ENCODE peak calls at places on chromosomes 1 and 21, in six cellular contexts. Q is A549, K is H1, X is HepG2, L is K562, B is GM12878. J is an unnamed sample.

GRCh38 chr1:212460376-212460775 is 27.7 kb downstream of the NENF start:
- DNase-seq in Q (no peak), K (no peak), X (no peak), L (no peak), B (no peak), J (no peak)

GRCh38 chr1:94462606-94463005 is 44.4 kb downstream of the ABCD3 start:
- DNase-seq in Q (no peak), K (no peak), X (no peak), L (no peak), B (no peak), J (no peak)

GRCh38 chr1:37317870-37318431 is 156.4 kb upstream of the ZC3H12A start:
- DNase-seq in Q (no peak), K (no peak), X (no peak), L (no peak), B (no peak), J (peak; percentile 73)

GRCh38 chr1:7379445-7379971 is 391.6 kb upstream of the VAMP3 start:
- DNase-seq in Q (no peak), K (no peak), X (no peak), L (no peak), B (no peak), J (no peak)

GRCh38 chr1:41359211-41360073 is 1.8 kb upstream of the FOXO6 start:
- DNase-seq in Q (no peak), K (peak; percentile 37), X (no peak), L (no peak), B (no peak), J (no peak)

GRCh38 chr1:76595024-76595423 is 272.3 kb upstream of the ST6GALNAC5 start:
- DNase-seq in Q (peak; percentile 29), K (no peak), X (no peak), L (no peak), B (no peak), J (no peak)

GRCh38 chr1:39825432-39825941 is 36.8 kb upstream of the BMP8B start:
- DNase-seq in Q (no peak), K (no peak), X (no peak), L (no peak), B (peak; percentile 69), J (no peak)

GRCh38 chr1:199901341-199901740 is 126.2 kb upstream of the NR5A2 start:
- DNase-seq in Q (no peak), K (no peak), X (no peak), L (no peak), B (no peak), J (no peak)

GRCh38 chr1:221711642-221712041 is 30.2 kb downstream of the DUSP10 start:
- DNase-seq in Q (no peak), K (no peak), X (no peak), L (no peak), B (no peak), J (no peak)

GRCh38 chr21:41767606-41768370 is 936 bp upstream of the RIPK4 start:
- DNase-seq in Q (peak; percentile 50), K (no peak), X (no peak), L (no peak), B (no peak), J (no peak)

GRCh38 chr1:47232187-47232874 is at the start of gene TAL1:
- DNase-seq in Q (no peak), K (peak; percentile 66), X (no peak), L (peak; percentile 94), B (no peak), J (peak; percentile 70)

GRCh38 chr1:20429296-20429695 is 56.7 kb downstream of the CAMK2N1 start:
- DNase-seq in Q (no peak), K (no peak), X (no peak), L (no peak), B (no peak), J (no peak)

GRCh38 chr1:160330119-160330518 is 12.9 kb downstream of the COPA start:
- DNase-seq in Q (peak; percentile 16), K (no peak), X (no peak), L (no peak), B (no peak), J (no peak)

GRCh38 chr1:212213754-212214153 is 71.5 kb upstream of the PPP2R5A start:
- DNase-seq in Q (no peak), K (no peak), X (no peak), L (no peak), B (no peak), J (no peak)

GRCh38 chr1:165456114-165456513 is 11.2 kb upstream of the RXRG start:
- DNase-seq in Q (no peak), K (no peak), X (no peak), L (no peak), B (no peak), J (no peak)

GRCh38 chr1:2821970-2822620 is 20.6 kb upstream of the TTC34 start:
- DNase-seq in Q (peak; percentile 17), K (peak; percentile 43), X (no peak), L (peak; percentile 74), B (no peak), J (peak; percentile 82)

GRCh38 chr1:228003461-228004330 is 3.1 kb upstream of the WNT3A start:
- DNase-seq in Q (no peak), K (no peak), X (no peak), L (peak; percentile 41), B (no peak), J (peak; percentile 17)

GRCh38 chr1:228002792-228003191 is 4.0 kb upstream of the WNT3A start:
- DNase-seq in Q (no peak), K (no peak), X (no peak), L (no peak), B (no peak), J (no peak)

GRCh38 chr1:228000836-228001563 is 5.8 kb upstream of the WNT3A start:
- DNase-seq in Q (no peak), K (no peak), X (no peak), L (no peak), B (no peak), J (no peak)

GRCh38 chr1:228000416-228000815 is 6.4 kb upstream of the WNT3A start:
- DNase-seq in Q (no peak), K (no peak), X (no peak), L (no peak), B (no peak), J (no peak)

GRCh38 chr1:228001738-228002535 is 4.9 kb upstream of the WNT3A start:
- DNase-seq in Q (no peak), K (no peak), X (no peak), L (peak; percentile 4), B (no peak), J (no peak)
- TF ChIP-seq CHD2 in Q (no peak), K (no peak), X (no peak), L (no peak), B (no peak), J (no peak)

GRCh38 chr1:55359611-55360010 is 144.4 kb upstream of the USP24 start:
- DNase-seq in Q (no peak), K (no peak), X (no peak), L (no peak), B (no peak), J (no peak)

GRCh38 chr1:55367273-55367672 is 152.1 kb upstream of the USP24 start:
- DNase-seq in Q (no peak), K (no peak), X (no peak), L (no peak), B (no peak), J (no peak)

GRCh38 chr1:55363261-55363660 is 148.1 kb upstream of the USP24 start:
- DNase-seq in Q (no peak), K (no peak), X (no peak), L (no peak), B (no peak), J (no peak)

GRCh38 chr1:55364216-55364615 is 149.1 kb upstream of the USP24 start:
- DNase-seq in Q (no peak), K (no peak), X (no peak), L (no peak), B (no peak), J (no peak)

DNA sequence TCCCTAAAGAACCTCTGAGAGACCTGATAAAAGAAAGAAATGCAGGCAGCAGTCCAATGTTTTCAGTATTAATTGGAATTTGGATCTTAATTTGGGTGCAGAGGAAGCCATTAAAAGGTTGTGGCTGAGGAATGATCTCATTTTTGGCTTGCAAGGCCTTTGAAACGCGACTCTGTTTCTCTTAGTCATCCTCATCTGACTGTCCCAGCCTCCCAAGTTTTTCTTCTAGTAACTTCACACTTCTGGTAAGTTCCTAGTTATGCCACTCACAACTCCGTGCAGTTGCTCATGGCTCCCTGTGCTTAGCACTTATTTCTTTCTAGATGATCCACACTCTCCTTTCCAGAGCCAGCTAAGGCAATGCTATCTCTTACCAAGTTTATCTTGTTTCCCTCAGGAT is 147.4 kb upstream of the USP24 start:
- DNase-seq in Q (no peak), K (no peak), X (no peak), L (no peak), B (no peak), J (no peak)
- H3K27ac ChIP-seq in Q (no peak overlapping the region), K (no peak overlapping the region), X (no peak overlapping the region), L (no peak overlapping the region), B (no peak overlapping the region), J (no peak overlapping the region)

GRCh38 chr21:15174923-15175322 is 110.1 kb upstream of the NRIP1 start:
- DNase-seq in Q (no peak), K (no peak), X (no peak), L (no peak), B (no peak), J (no peak)
- TF ChIP-seq CHD2 in Q (no peak), K (no peak), X (no peak), L (no peak), B (no peak), J (no peak)

DNA sequence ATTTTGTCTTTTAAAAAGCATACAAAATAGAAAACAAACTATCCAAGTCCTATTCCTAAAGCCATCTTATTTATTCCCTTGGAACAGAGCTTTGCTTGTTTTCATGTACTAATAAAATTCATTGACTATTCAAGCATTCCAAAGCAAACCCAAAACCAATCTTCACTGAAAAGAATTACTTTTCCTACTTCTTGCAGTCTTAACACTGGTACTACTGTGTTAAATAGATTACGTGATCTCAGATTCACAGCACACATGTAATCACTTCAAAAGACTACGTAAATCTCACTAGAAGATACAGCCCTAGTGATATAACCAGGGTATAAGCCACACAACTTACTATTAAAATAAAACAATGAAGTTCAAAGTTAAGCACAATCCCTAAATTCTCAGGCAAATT is 39.0 kb downstream of the ZZZ3 start:
- DNase-seq in Q (no peak), K (no peak), X (no peak), L (no peak), B (no peak), J (no peak)
- H3K27ac ChIP-seq in Q (no peak overlapping the region), K (no peak overlapping the region), X (no peak overlapping the region), L (no peak overlapping the region), B (no peak overlapping the region), J (no peak overlapping the region)

DNA sequence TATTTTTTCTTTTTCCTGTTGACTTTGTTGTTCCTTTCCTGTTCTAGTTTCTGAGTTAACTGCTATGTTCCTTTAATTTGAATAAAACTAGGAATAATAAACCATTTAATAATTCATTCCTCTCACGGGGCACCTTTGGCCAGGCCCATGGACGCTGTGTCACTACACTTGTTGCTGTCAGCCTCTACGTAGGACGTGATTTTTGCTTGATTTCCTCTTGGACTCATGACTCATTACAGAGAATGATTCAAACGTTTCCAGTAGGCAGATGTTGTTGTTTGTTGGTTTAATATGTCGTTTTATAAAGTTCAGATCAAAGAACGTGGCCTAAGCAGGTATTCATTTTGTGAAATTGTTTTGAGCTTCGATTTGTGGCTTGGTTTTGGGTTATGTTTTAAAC is 9.1 kb upstream of the SLC19A1 start:
- DNase-seq in Q (peak; percentile 79), K (no peak), X (no peak), L (no peak), B (peak; percentile 35), J (no peak)
- TF ChIP-seq CHD2 in Q (no peak), K (no peak), X (no peak), L (no peak), B (no peak), J (no peak)

GRCh38 chr21:45114475-45114874 is 40.1 kb downstream of the ADARB1 start:
- DNase-seq in Q (no peak), K (no peak), X (no peak), L (no peak), B (no peak), J (no peak)
- H3K27ac ChIP-seq in Q (no peak overlapping the region), K (no peak overlapping the region), X (no peak overlapping the region), L (no peak overlapping the region), B (no peak overlapping the region), J (no peak overlapping the region)

J was measured in SK-N-SH.